ENCODE peak calls at places on chromosomes 1 and 21, in six cellular contexts. One of them, this sample, is unnamed.
A peak's percentile ranks its signal among the peaks of the same experiment; 100 is the strongest.

GRCh38 chr1:192477630-192478029 is 97.9 kb upstream of the RGS1 start:
- DNase-seq in esophagus muscularis mucosa: no peak
- DNase-seq in ovary: no peak
- DNase-seq in astrocyte: peak; percentile 40
- DNase-seq in Panc1: no peak
- DNase-seq in cardiac fibroblast: peak; percentile 71
- DNase-seq in this sample: peak; percentile 74

GRCh38 chr1:98393719-98394118 is 267.8 kb upstream of the SNX7 start:
- DNase-seq in esophagus muscularis mucosa: no peak
- DNase-seq in cardiac fibroblast: no peak
- DNase-seq in ovary: no peak
- DNase-seq in Panc1: no peak
- DNase-seq in astrocyte: no peak
- DNase-seq in this sample: no peak

GRCh38 chr1:2046225-2046917 is 3.8 kb upstream of the PRKCZ start:
- DNase-seq in esophagus muscularis mucosa: no peak
- DNase-seq in ovary: no peak
- DNase-seq in Panc1: no peak
- DNase-seq in cardiac fibroblast: peak; percentile 18
- DNase-seq in astrocyte: no peak
- DNase-seq in this sample: peak; percentile 29

GRCh38 chr1:222786107-222786506 is 28.7 kb upstream of the DISP1 start:
- DNase-seq in cardiac fibroblast: peak; percentile 67
- DNase-seq in Panc1: no peak
- DNase-seq in astrocyte: no peak
- DNase-seq in esophagus muscularis mucosa: no peak
- DNase-seq in ovary: no peak
- DNase-seq in this sample: peak; percentile 77

GRCh38 chr1:168138134-168138533 is 1.4 kb upstream of the GPR161 start:
- DNase-seq in Panc1: no peak
- DNase-seq in ovary: no peak
- DNase-seq in astrocyte: no peak
- DNase-seq in cardiac fibroblast: peak; percentile 24
- DNase-seq in esophagus muscularis mucosa: no peak
- DNase-seq in this sample: no peak

GRCh38 chr1:27575861-27576331 is 28.0 kb downstream of the AHDC1 start:
- DNase-seq in astrocyte: no peak
- DNase-seq in ovary: peak; percentile 72
- DNase-seq in esophagus muscularis mucosa: peak; percentile 93
- DNase-seq in cardiac fibroblast: peak; percentile 34
- DNase-seq in Panc1: no peak
- DNase-seq in this sample: peak; percentile 44

GRCh38 chr21:41048141-41048540 is 119.8 kb upstream of the BACE2 start:
- DNase-seq in Panc1: no peak
- DNase-seq in cardiac fibroblast: no peak
- DNase-seq in esophagus muscularis mucosa: no peak
- DNase-seq in ovary: no peak
- DNase-seq in astrocyte: peak; percentile 20
- DNase-seq in this sample: no peak

GRCh38 chr21:34536820-34537219 is 24.8 kb upstream of the KCNE1 start:
- DNase-seq in Panc1: no peak
- DNase-seq in astrocyte: peak; percentile 62
- DNase-seq in esophagus muscularis mucosa: no peak
- DNase-seq in ovary: no peak
- DNase-seq in cardiac fibroblast: no peak
- DNase-seq in this sample: peak; percentile 49

GRCh38 chr1:31944205-31945089 is 6.3 kb upstream of the PTP4A2 start:
- DNase-seq in ovary: peak; percentile 94
- DNase-seq in astrocyte: peak; percentile 78
- DNase-seq in esophagus muscularis mucosa: peak; percentile 98
- DNase-seq in cardiac fibroblast: peak; percentile 89
- DNase-seq in Panc1: no peak
- DNase-seq in this sample: peak; percentile 94

GRCh38 chr1:225772848-225773247 is 4.8 kb upstream of the SRP9 start:
- DNase-seq in cardiac fibroblast: no peak
- DNase-seq in esophagus muscularis mucosa: no peak
- DNase-seq in Panc1: no peak
- DNase-seq in ovary: no peak
- DNase-seq in astrocyte: no peak
- DNase-seq in this sample: no peak

GRCh38 chr1:200029035-200029623 is 1.6 kb downstream of the NR5A2 start:
- DNase-seq in cardiac fibroblast: no peak
- DNase-seq in esophagus muscularis mucosa: no peak
- DNase-seq in Panc1: no peak
- DNase-seq in ovary: no peak
- DNase-seq in astrocyte: no peak
- DNase-seq in this sample: no peak

GRCh38 chr1:155177192-155177917 is 3.7 kb downstream of the TRIM46 start:
- DNase-seq in esophagus muscularis mucosa: no peak
- DNase-seq in ovary: no peak
- DNase-seq in cardiac fibroblast: no peak
- DNase-seq in astrocyte: no peak
- DNase-seq in Panc1: no peak
- DNase-seq in this sample: no peak

GRCh38 chr1:147890177-147890790 is 12.3 kb upstream of the GJA8 start:
- DNase-seq in astrocyte: peak; percentile 14
- DNase-seq in esophagus muscularis mucosa: peak; percentile 92
- DNase-seq in Panc1: no peak
- DNase-seq in cardiac fibroblast: peak; percentile 70
- DNase-seq in ovary: peak; percentile 22
- DNase-seq in this sample: peak; percentile 81

GRCh38 chr1:201536542-201536941 is 2.4 kb upstream of the NAV1 start:
- DNase-seq in Panc1: no peak
- DNase-seq in astrocyte: peak; percentile 89
- DNase-seq in cardiac fibroblast: peak; percentile 92
- DNase-seq in ovary: no peak
- DNase-seq in esophagus muscularis mucosa: no peak
- DNase-seq in this sample: peak; percentile 77

GRCh38 chr1:235888119-235888643 is 21.5 kb upstream of the LYST start:
- DNase-seq in Panc1: no peak
- DNase-seq in astrocyte: no peak
- DNase-seq in ovary: no peak
- DNase-seq in cardiac fibroblast: no peak
- DNase-seq in esophagus muscularis mucosa: no peak
- DNase-seq in this sample: no peak

GRCh38 chr1:34831721-34832246 is 27.8 kb downstream of the SMIM12 start:
- DNase-seq in ovary: no peak
- DNase-seq in cardiac fibroblast: no peak
- DNase-seq in esophagus muscularis mucosa: peak; percentile 21
- DNase-seq in Panc1: no peak
- DNase-seq in astrocyte: no peak
- DNase-seq in this sample: no peak

GRCh38 chr1:169914534-169914933 is 20.8 kb upstream of the SCYL3 start:
- DNase-seq in astrocyte: peak; percentile 59
- DNase-seq in ovary: no peak
- DNase-seq in esophagus muscularis mucosa: no peak
- DNase-seq in Panc1: no peak
- DNase-seq in cardiac fibroblast: peak; percentile 66
- DNase-seq in this sample: peak; percentile 56

GRCh38 chr1:20540281-20540680 is 12.1 kb upstream of the FAM43B start:
- DNase-seq in esophagus muscularis mucosa: no peak
- DNase-seq in ovary: no peak
- DNase-seq in Panc1: no peak
- DNase-seq in cardiac fibroblast: peak; percentile 37
- DNase-seq in astrocyte: peak; percentile 26
- DNase-seq in this sample: no peak

GRCh38 chr1:160767417-160768294 is 28.3 kb upstream of the LY9 start:
- DNase-seq in astrocyte: no peak
- DNase-seq in ovary: no peak
- DNase-seq in cardiac fibroblast: no peak
- DNase-seq in esophagus muscularis mucosa: no peak
- DNase-seq in Panc1: no peak
- DNase-seq in this sample: no peak
- H3K4me3 ChIP-seq in astrocyte: no peak overlapping the region
- H3K4me3 ChIP-seq in ovary: no peak overlapping the region
- H3K4me3 ChIP-seq in cardiac fibroblast: no peak overlapping the region
- H3K4me3 ChIP-seq in esophagus muscularis mucosa: no peak overlapping the region
- H3K4me3 ChIP-seq in Panc1: peak overlapping the region; percentile 16
- H3K4me3 ChIP-seq in this sample: no peak overlapping the region

GRCh38 chr21:37848721-37849490 is 67.4 kb downstream of the KCNJ6 start:
- DNase-seq in esophagus muscularis mucosa: no peak
- DNase-seq in astrocyte: peak; percentile 66
- DNase-seq in cardiac fibroblast: peak; percentile 38
- DNase-seq in Panc1: no peak
- DNase-seq in ovary: no peak
- DNase-seq in this sample: peak; percentile 52
- H3K4me3 ChIP-seq in esophagus muscularis mucosa: no peak overlapping the region
- H3K4me3 ChIP-seq in astrocyte: peak overlapping the region; percentile 29
- H3K4me3 ChIP-seq in cardiac fibroblast: no peak overlapping the region
- H3K4me3 ChIP-seq in Panc1: no peak overlapping the region
- H3K4me3 ChIP-seq in ovary: no peak overlapping the region
- H3K4me3 ChIP-seq in this sample: no peak overlapping the region

GRCh38 chr1:111197598-111198289 is 2.7 kb downstream of the DENND2D start:
- DNase-seq in ovary: no peak
- DNase-seq in astrocyte: no peak
- DNase-seq in Panc1: peak; percentile 4
- DNase-seq in cardiac fibroblast: peak; percentile 17
- DNase-seq in esophagus muscularis mucosa: peak; percentile 60
- DNase-seq in this sample: no peak
- H3K4me3 ChIP-seq in ovary: no peak overlapping the region
- H3K4me3 ChIP-seq in astrocyte: no peak overlapping the region
- H3K4me3 ChIP-seq in Panc1: no peak overlapping the region
- H3K4me3 ChIP-seq in cardiac fibroblast: no peak overlapping the region
- H3K4me3 ChIP-seq in esophagus muscularis mucosa: peak overlapping the region; percentile 21
- H3K4me3 ChIP-seq in this sample: no peak overlapping the region

GRCh38 chr1:184035719-184036516 is 1.6 kb downstream of the COLGALT2 start:
- DNase-seq in astrocyte: no peak
- DNase-seq in cardiac fibroblast: no peak
- DNase-seq in Panc1: no peak
- DNase-seq in esophagus muscularis mucosa: no peak
- DNase-seq in ovary: no peak
- DNase-seq in this sample: no peak
- H3K4me3 ChIP-seq in astrocyte: peak overlapping the region; percentile 70
- H3K4me3 ChIP-seq in cardiac fibroblast: peak overlapping the region; percentile 55
- H3K4me3 ChIP-seq in Panc1: peak overlapping the region; percentile 59
- H3K4me3 ChIP-seq in esophagus muscularis mucosa: peak overlapping the region; percentile 76
- H3K4me3 ChIP-seq in ovary: peak overlapping the region; percentile 60
- H3K4me3 ChIP-seq in this sample: peak overlapping the region; percentile 56

DNA sequence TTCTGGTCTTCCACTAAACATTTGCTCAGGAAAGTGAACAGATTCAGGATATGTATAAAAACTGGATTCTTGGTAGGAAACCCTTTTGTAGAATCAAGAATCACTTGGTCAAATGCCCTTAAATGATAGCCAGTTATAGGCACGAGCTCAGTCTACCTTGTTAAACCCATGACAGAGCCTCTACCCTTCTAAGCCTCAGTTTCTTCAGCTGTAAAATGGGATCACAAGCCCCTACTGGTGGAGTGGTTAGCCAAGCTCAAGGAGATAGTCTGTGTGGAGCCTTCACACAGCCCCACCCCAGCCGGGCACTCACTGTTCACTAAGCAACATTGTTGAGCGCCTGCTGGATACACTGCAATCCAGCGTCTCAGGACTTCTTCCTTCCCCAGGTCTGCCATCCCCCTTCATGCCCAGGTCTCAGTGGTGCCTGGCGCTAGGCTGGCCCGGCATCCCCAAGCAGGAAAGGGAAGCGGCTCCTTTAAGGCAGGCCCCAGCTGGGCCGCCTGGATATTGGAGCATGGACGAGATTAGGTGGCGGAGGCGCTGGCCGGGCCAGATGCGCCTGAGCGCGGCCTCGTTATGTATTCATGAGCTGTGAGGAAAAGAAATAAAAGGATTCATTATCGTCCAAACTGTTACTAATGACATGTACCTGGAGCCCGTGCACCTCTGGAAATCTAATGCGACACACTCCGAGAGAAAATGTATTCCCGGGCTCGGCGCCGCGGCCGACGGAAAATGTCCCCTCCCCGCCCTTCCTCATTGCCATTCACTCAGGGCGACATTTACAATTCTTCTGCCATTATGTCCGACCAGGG is 75.5 kb downstream of the TAS1R2 start:
- DNase-seq in Panc1: no peak
- DNase-seq in cardiac fibroblast: no peak
- DNase-seq in ovary: no peak
- DNase-seq in esophagus muscularis mucosa: no peak
- DNase-seq in astrocyte: no peak
- DNase-seq in this sample: no peak
- H3K4me3 ChIP-seq in Panc1: no peak overlapping the region
- H3K4me3 ChIP-seq in cardiac fibroblast: no peak overlapping the region
- H3K4me3 ChIP-seq in ovary: no peak overlapping the region
- H3K4me3 ChIP-seq in esophagus muscularis mucosa: no peak overlapping the region
- H3K4me3 ChIP-seq in astrocyte: peak overlapping the region; percentile 23
- H3K4me3 ChIP-seq in this sample: no peak overlapping the region

GRCh38 chr1:79312438-79312837 is 305.9 kb upstream of the ADGRL4 start:
- DNase-seq in cardiac fibroblast: no peak
- DNase-seq in ovary: no peak
- DNase-seq in astrocyte: no peak
- DNase-seq in Panc1: no peak
- DNase-seq in esophagus muscularis mucosa: no peak
- DNase-seq in this sample: no peak
- H3K4me3 ChIP-seq in cardiac fibroblast: no peak overlapping the region
- H3K4me3 ChIP-seq in ovary: no peak overlapping the region
- H3K4me3 ChIP-seq in astrocyte: no peak overlapping the region
- H3K4me3 ChIP-seq in Panc1: no peak overlapping the region
- H3K4me3 ChIP-seq in esophagus muscularis mucosa: no peak overlapping the region
- H3K4me3 ChIP-seq in this sample: no peak overlapping the region

GRCh38 chr1:159830737-159831136 is 4.1 kb downstream of the SLAMF8 start:
- DNase-seq in cardiac fibroblast: no peak
- DNase-seq in esophagus muscularis mucosa: no peak
- DNase-seq in Panc1: no peak
- DNase-seq in astrocyte: no peak
- DNase-seq in ovary: no peak
- DNase-seq in this sample: no peak

GRCh38 chr1:159828916-159829634 is 2.4 kb downstream of the SLAMF8 start:
- DNase-seq in cardiac fibroblast: peak; percentile 10
- DNase-seq in esophagus muscularis mucosa: no peak
- DNase-seq in astrocyte: no peak
- DNase-seq in Panc1: no peak
- DNase-seq in ovary: no peak
- DNase-seq in this sample: peak; percentile 5

GRCh38 chr1:159828176-159828575 is 1.5 kb downstream of the SLAMF8 start:
- DNase-seq in cardiac fibroblast: peak; percentile 13
- DNase-seq in esophagus muscularis mucosa: no peak
- DNase-seq in Panc1: no peak
- DNase-seq in astrocyte: no peak
- DNase-seq in ovary: no peak
- DNase-seq in this sample: no peak

GRCh38 chr1:159831696-159832225 is 5.1 kb downstream of the SLAMF8 start:
- DNase-seq in cardiac fibroblast: no peak
- DNase-seq in astrocyte: no peak
- DNase-seq in ovary: no peak
- DNase-seq in esophagus muscularis mucosa: no peak
- DNase-seq in Panc1: no peak
- DNase-seq in this sample: no peak

DNA sequence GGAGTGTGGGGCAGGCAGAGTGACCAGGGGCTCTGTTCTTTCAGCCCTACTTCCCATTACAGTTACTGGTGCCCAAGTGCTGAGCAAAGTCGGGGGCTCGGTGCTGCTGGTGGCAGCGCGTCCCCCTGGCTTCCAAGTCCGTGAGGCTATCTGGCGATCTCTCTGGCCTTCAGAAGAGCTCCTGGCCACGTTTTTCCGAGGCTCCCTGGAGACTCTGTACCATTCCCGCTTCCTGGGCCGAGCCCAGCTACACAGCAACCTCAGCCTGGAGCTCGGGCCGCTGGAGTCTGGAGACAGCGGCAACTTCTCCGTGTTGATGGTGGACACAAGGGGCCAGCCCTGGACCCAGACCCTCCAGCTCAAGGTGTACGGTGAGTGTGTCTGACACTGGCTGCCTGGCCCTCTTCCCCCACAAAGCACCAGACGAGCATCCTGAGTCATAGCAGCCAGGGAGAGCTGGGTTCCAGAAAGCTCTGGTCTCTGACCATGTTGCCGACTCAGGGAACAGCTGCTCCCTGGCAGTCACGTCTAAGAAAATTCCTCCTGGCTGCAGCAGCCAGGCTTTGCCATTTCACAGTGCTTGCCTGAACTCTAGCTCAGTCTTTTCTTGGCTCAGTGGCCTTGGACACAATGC is 3.3 kb downstream of the SLAMF8 start:
- DNase-seq in astrocyte: peak; percentile 69
- DNase-seq in ovary: no peak
- DNase-seq in cardiac fibroblast: peak; percentile 78
- DNase-seq in Panc1: no peak
- DNase-seq in esophagus muscularis mucosa: no peak
- DNase-seq in this sample: peak; percentile 42
- H3K4me3 ChIP-seq in astrocyte: no peak overlapping the region
- H3K4me3 ChIP-seq in ovary: no peak overlapping the region
- H3K4me3 ChIP-seq in cardiac fibroblast: no peak overlapping the region
- H3K4me3 ChIP-seq in Panc1: no peak overlapping the region
- H3K4me3 ChIP-seq in esophagus muscularis mucosa: no peak overlapping the region
- H3K4me3 ChIP-seq in this sample: no peak overlapping the region

This sample was measured in fibroblast of pulmonary artery.